ENCODE peak calls at places on chromosomes 6 and 20, in nine cellular contexts. N is GM12865, W is body of pancreas, O is SK-N-SH, M is fibroblast of pulmonary artery, E is PC-9, Z is psoas muscle, A is kidney epithelial cell, S is epithelial cell of esophagus. U is an unnamed sample.

GRCh38 chr6:75748743-75749538 is at the start of gene MYO6:
- DNase-seq in N (peak), W (peak), O (peak), M (peak), E (peak), Z (peak), A (no peak), S (peak), U (peak)

GRCh38 chr6:5619249-5619648 is 357.9 kb downstream of the FARS2 start:
- DNase-seq in N (peak), W (no peak), O (no peak), M (no peak), E (no peak), Z (no peak), A (no peak), S (no peak), U (no peak)

GRCh38 chr20:1320902-1321653 is 7.9 kb downstream of the SDCBP2 start:
- DNase-seq in N (no peak), W (no peak), O (no peak), M (no peak), E (no peak), Z (no peak), A (no peak), S (no peak), U (no peak)

GRCh38 chr20:761418-762381 is 6.6 kb downstream of the SLC52A3 start:
- DNase-seq in N (no peak), W (no peak), O (no peak), M (no peak), E (no peak), Z (no peak), A (no peak), S (no peak), U (no peak)

GRCh38 chr6:26033942-26034354 is 53.3 kb upstream of the HFE start:
- DNase-seq in N (peak), W (no peak), O (no peak), M (no peak), E (no peak), Z (peak), A (no peak), S (no peak), U (no peak)

GRCh38 chr20:21507275-21508229 is 6.3 kb downstream of the NKX2-2 start:
- DNase-seq in N (no peak), W (no peak), O (peak), M (no peak), E (no peak), Z (no peak), A (no peak), S (no peak), U (no peak)

GRCh38 chr20:56360133-56360898 is 1.5 kb downstream of the FAM210B start:
- DNase-seq in N (no peak), W (no peak), O (peak), M (no peak), E (no peak), Z (no peak), A (no peak), S (no peak), U (no peak)

GRCh38 chr20:34065260-34065659 is 46.8 kb downstream of the EIF2S2 start:
- DNase-seq in N (no peak), W (peak), O (no peak), M (peak), E (no peak), Z (no peak), A (peak), S (peak), U (no peak)

GRCh38 chr6:37074053-37074827 is 68.8 kb downstream of the FGD2 start:
- DNase-seq in N (no peak), W (no peak), O (no peak), M (peak), E (peak), Z (peak), A (no peak), S (peak), U (no peak)

GRCh38 chr20:19757487-19757972 is 528 bp upstream of the RIN2 start:
- DNase-seq in N (no peak), W (peak), O (peak), M (peak), E (peak), Z (peak), A (no peak), S (peak), U (no peak)

GRCh38 chr20:12072945-12073245 is 155.2 kb downstream of the BTBD3 start:
- DNase-seq in N (no peak), W (no peak), O (no peak), M (no peak), E (no peak), Z (no peak), A (no peak), S (no peak), U (no peak)

GRCh38 chr20:542777-543368 is 717 bp downstream of the CSNK2A1 start:
- DNase-seq in N (peak), W (peak), O (no peak), M (no peak), E (peak), Z (peak), A (no peak), S (no peak), U (no peak)

GRCh38 chr6:1390071-1390804 is 862 bp downstream of the FOXF2 start:
- DNase-seq in N (no peak), W (no peak), O (no peak), M (peak), E (no peak), Z (no peak), A (peak), S (peak), U (no peak)

GRCh38 chr6:111253999-111254778 is 166.9 kb downstream of the SLC16A10 start:
- DNase-seq in N (no peak), W (no peak), O (no peak), M (no peak), E (no peak), Z (no peak), A (no peak), S (no peak), U (no peak)

GRCh38 chr6:110419028-110419739 is 3.8 kb upstream of the DDO start:
- DNase-seq in N (no peak), W (no peak), O (no peak), M (no peak), E (no peak), Z (no peak), A (no peak), S (no peak), U (no peak)

GRCh38 chr6:33975631-33976424 is 170.1 kb downstream of the GRM4 start:
- DNase-seq in N (no peak), W (peak), O (peak), M (no peak), E (no peak), Z (no peak), A (no peak), S (no peak), U (no peak)
- H3K4me3 ChIP-seq in N (no peak), W (no peak), O (no peak), M (no peak), E (no peak), Z (no peak), A (no peak), S (no peak), U (no peak)

DNA sequence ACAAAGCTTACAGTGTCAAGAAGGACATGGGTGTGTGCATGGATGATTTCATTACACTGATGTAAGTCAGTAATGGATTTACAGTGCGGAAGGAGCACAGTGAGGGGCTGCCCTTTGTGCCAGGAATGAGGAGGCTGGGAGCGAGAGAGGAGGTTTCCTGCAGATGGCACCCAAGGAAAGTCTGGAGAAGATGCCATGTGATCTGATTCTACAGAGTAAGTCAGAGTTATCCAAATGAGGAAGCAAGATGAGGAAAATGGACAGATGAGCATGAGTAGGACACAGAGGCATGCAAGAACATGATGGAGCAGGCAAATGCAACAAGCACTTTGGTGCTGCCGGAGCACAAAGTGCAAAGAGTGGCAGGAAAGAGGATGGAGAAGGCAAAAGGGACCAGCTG is 29.7 kb downstream of the MAP7 start:
- DNase-seq in N (no peak), W (no peak), O (no peak), M (no peak), E (no peak), Z (no peak), A (no peak), S (peak), U (no peak)
- TF ChIP-seq CTCF in N (no peak), W (no peak), O (no peak), M (no peak), E (no peak), Z (no peak), A (no peak), S (peak), U (no peak)

GRCh38 chr20:46361386-46361785 is 45.0 kb downstream of the ELMO2 start:
- DNase-seq in N (no peak), W (no peak), O (no peak), M (no peak), E (no peak), Z (no peak), A (no peak), S (no peak), U (no peak)
- H3K4me3 ChIP-seq in N (no peak), W (no peak), O (no peak), M (no peak), E (no peak), Z (no peak), A (no peak), S (no peak), U (no peak)

GRCh38 chr6:144063246-144063743 is 32.1 kb downstream of the SF3B5 start:
- DNase-seq in N (peak), W (peak), O (no peak), M (no peak), E (peak), Z (no peak), A (no peak), S (no peak), U (no peak)

GRCh38 chr6:144062757-144063156 is 32.6 kb downstream of the SF3B5 start:
- DNase-seq in N (no peak), W (no peak), O (no peak), M (no peak), E (no peak), Z (no peak), A (no peak), S (no peak), U (no peak)

GRCh38 chr6:144064831-144065668 is 30.3 kb downstream of the SF3B5 start:
- DNase-seq in N (peak), W (peak), O (no peak), M (no peak), E (no peak), Z (no peak), A (no peak), S (no peak), U (no peak)

GRCh38 chr6:144064402-144064830 is 31.0 kb downstream of the SF3B5 start:
- DNase-seq in N (peak), W (peak), O (no peak), M (no peak), E (no peak), Z (peak), A (no peak), S (no peak), U (peak)

DNA sequence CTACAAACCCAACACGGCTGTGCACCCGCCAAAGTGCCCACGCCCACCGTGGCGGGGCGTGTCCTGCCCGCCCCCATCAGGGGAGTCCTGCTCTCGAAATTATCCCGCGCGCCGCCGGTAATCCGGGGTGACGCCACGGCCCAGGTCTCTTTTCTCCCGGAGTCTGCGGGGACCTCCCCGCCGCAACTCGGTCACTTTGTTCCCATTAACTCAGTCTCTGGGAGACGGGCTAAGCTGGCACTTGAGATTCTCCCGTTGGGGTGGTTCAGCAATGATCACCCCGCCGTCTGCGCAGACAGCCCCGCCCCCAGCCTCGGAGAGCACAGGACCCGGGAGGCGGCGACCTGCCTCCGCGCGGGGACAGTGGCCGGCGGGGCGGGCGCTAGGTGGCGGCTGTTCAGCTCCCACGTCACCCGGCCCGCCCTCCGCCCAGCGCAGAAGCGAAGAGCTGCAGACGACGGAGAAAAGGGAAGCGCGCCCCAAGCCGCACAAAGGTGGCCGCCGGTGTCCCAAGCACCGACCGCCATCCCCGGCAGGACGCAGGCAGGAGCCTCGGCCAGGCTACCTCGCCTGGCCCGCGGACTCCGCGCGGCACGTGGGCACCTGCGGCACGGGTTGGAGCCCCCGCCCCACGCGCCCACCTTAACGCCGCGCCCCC is 31.5 kb downstream of the SF3B5 start:
- DNase-seq in N (peak), W (peak), O (peak), M (peak), E (peak), Z (peak), A (no peak), S (peak), U (peak)
- TF ChIP-seq CTCF in N (peak), W (no peak), O (peak), M (no peak), E (peak), Z (no peak), A (peak), S (peak), U (peak)

GRCh38 chr6:7784706-7785105 is 58.8 kb downstream of the BMP6 start:
- DNase-seq in N (peak), W (no peak), O (no peak), M (no peak), E (no peak), Z (no peak), A (no peak), S (no peak), U (no peak)

GRCh38 chr6:7787731-7788130 is 61.8 kb downstream of the BMP6 start:
- DNase-seq in N (no peak), W (no peak), O (no peak), M (no peak), E (no peak), Z (no peak), A (no peak), S (no peak), U (no peak)

GRCh38 chr6:7786206-7786605 is 60.3 kb downstream of the BMP6 start:
- DNase-seq in N (no peak), W (no peak), O (no peak), M (no peak), E (no peak), Z (no peak), A (no peak), S (no peak), U (no peak)

GRCh38 chr6:7785243-7785941 is 59.5 kb downstream of the BMP6 start:
- DNase-seq in N (no peak), W (no peak), O (no peak), M (no peak), E (no peak), Z (no peak), A (no peak), S (no peak), U (no peak)

GRCh38 chr6:7787137-7787575 is 61.3 kb downstream of the BMP6 start:
- DNase-seq in N (no peak), W (no peak), O (no peak), M (peak), E (no peak), Z (no peak), A (no peak), S (peak), U (no peak)
- H3K4me3 ChIP-seq in N (no peak), W (no peak), O (no peak), M (peak), E (no peak), Z (no peak), A (no peak), S (no peak), U (no peak)

GRCh38 chr6:154996841-154997311 is 1.8 kb downstream of the TIAM2 start:
- DNase-seq in N (no peak), W (no peak), O (no peak), M (no peak), E (peak), Z (no peak), A (peak), S (peak), U (no peak)
- TF ChIP-seq CTCF in N (no peak), W (no peak), O (no peak), M (no peak), E (no peak), Z (no peak), A (no peak), S (no peak), U (no peak)

GRCh38 chr6:34526992-34527728 is 29.0 kb downstream of the SPDEF start:
- DNase-seq in N (peak), W (peak), O (peak), M (peak), E (peak), Z (peak), A (peak), S (peak), U (peak)

GRCh38 chr6:34527751-34528670 is 28.1 kb downstream of the SPDEF start:
- DNase-seq in N (no peak), W (no peak), O (no peak), M (no peak), E (no peak), Z (peak), A (no peak), S (no peak), U (no peak)

GRCh38 chr6:34524989-34525388 is 31.1 kb downstream of the SPDEF start:
- DNase-seq in N (no peak), W (no peak), O (no peak), M (no peak), E (no peak), Z (peak), A (no peak), S (no peak), U (no peak)

GRCh38 chr6:34525431-34526175 is 30.5 kb downstream of the SPDEF start:
- DNase-seq in N (no peak), W (no peak), O (peak), M (no peak), E (no peak), Z (peak), A (no peak), S (no peak), U (no peak)

GRCh38 chr6:34526241-34526972 is 29.7 kb downstream of the SPDEF start:
- DNase-seq in N (no peak), W (no peak), O (no peak), M (no peak), E (no peak), Z (peak), A (no peak), S (no peak), U (no peak)
- H3K4me3 ChIP-seq in N (peak), W (no peak), O (no peak), M (peak), E (peak), Z (peak), A (no peak), S (peak), U (no peak)

GRCh38 chr20:4329232-4329631 is 313.9 kb upstream of the RNF24 start:
- DNase-seq in N (no peak), W (no peak), O (no peak), M (no peak), E (no peak), Z (no peak), A (no peak), S (no peak), U (no peak)
- TF ChIP-seq CTCF in N (no peak), W (no peak), O (no peak), M (no peak), E (no peak), Z (no peak), A (no peak), S (no peak), U (no peak)

DNA sequence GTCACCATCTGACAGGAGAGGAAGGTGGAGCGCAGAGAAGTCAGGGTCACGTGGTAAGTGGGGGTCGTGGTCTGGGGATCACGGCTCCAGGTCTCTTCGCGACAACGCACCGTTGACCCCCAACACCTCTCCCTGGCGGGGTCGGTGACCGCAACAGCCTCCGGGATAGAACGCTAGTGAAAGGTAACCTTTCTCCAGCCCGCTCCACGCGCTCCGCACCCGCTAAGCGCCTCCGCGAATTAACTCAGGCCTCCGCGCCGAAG is 600 bp upstream of the SYNJ2 start:
- DNase-seq in N (peak), W (peak), O (no peak), M (no peak), E (no peak), Z (no peak), A (no peak), S (no peak), U (no peak)
- H3K4me3 ChIP-seq in N (peak), W (peak), O (peak), M (peak), E (peak), Z (peak), A (peak), S (peak), U (peak)